ENCODE peak calls at places on chromosomes 5 and 9, in six cellular contexts. Y, S, I, Z, A and C are unnamed samples.

GRCh38 chr5:134523543-134524136 is 1.8 kb upstream of the JADE2 start:
- DNase-seq in A (peak), I (no peak), Z (no peak), Y (no peak), S (no peak), C (no peak)

GRCh38 chr5:111337688-111338087 is 113.5 kb downstream of the CAMK4 start:
- DNase-seq in A (no peak), S (no peak), I (no peak), Z (no peak), Y (no peak), C (no peak)

GRCh38 chr9:127426756-127427155 is 2.6 kb downstream of the ZNF79 start:
- DNase-seq in A (no peak), Y (no peak), S (no peak), Z (no peak), I (no peak), C (no peak)

GRCh38 chr9:88574993-88575392 is 40.0 kb downstream of the NXNL2 start:
- DNase-seq in A (no peak), Y (no peak), S (no peak), Z (no peak), I (peak), C (no peak)

GRCh38 chr9:35537898-35538297 is 48.0 kb downstream of the RUSC2 start:
- DNase-seq in Z (no peak), A (no peak), Y (no peak), I (no peak), S (no peak), C (no peak)

GRCh38 chr5:173271371-173271770 is 36.4 kb upstream of the NKX2-5 start:
- DNase-seq in I (no peak), Y (no peak), A (no peak), S (no peak), Z (no peak), C (no peak)

GRCh38 chr9:113350338-113350672 is 964 bp downstream of the BSPRY start:
- DNase-seq in Y (no peak), I (no peak), Z (no peak), S (no peak), A (no peak), C (no peak)

GRCh38 chr9:114476891-114477469 is 28.3 kb downstream of the WHRN start:
- DNase-seq in Z (no peak), A (no peak), Y (no peak), I (no peak), S (no peak), C (no peak)

GRCh38 chr9:77015291-77016048 is 4.0 kb upstream of the FOXB2 start:
- DNase-seq in A (no peak), S (no peak), Y (peak), I (no peak), Z (no peak), C (peak)

GRCh38 chr5:125668904-125669303 is 754.3 kb upstream of the GRAMD2B start:
- DNase-seq in S (no peak), I (no peak), Y (no peak), A (peak), Z (no peak), C (no peak)

GRCh38 chr5:175382171-175382570 is 61.8 kb downstream of the DRD1 start:
- DNase-seq in Y (no peak), I (no peak), Z (no peak), S (no peak), A (no peak), C (no peak)

GRCh38 chr5:167284491-167284890 is 1007.0 kb upstream of the WWC1 start:
- DNase-seq in Z (no peak), I (peak), S (no peak), Y (no peak), A (no peak), C (no peak)

GRCh38 chr9:5976668-5977397 is 38.6 kb downstream of the RANBP6 start:
- DNase-seq in I (no peak), Z (no peak), Y (no peak), A (no peak), S (no peak), C (no peak)

GRCh38 chr9:21559402-21560280 is 77.5 kb upstream of the IFNE start:
- DNase-seq in S (peak), I (peak), A (no peak), Y (peak), Z (peak), C (peak)

GRCh38 chr5:178490935-178491632 is 99.1 kb downstream of the COL23A1 start:
- DNase-seq in S (no peak), Y (no peak), A (no peak), Z (no peak), I (no peak), C (no peak)

GRCh38 chr9:112308576-112308975 is 24.8 kb downstream of the PTBP3 start:
- DNase-seq in Z (no peak), Y (no peak), A (no peak), S (no peak), I (no peak), C (no peak)

GRCh38 chr9:93955356-93956182 is 414 bp upstream of the BARX1 start:
- DNase-seq in I (no peak), S (no peak), Z (no peak), A (no peak), Y (no peak), C (peak)

GRCh38 chr9:98989036-98990000 is 45.6 kb downstream of the COL15A1 start:
- DNase-seq in S (no peak), I (peak), Y (peak), Z (no peak), A (peak), C (peak)

GRCh38 chr5:67771221-67771620 is 444.3 kb upstream of the PIK3R1 start:
- DNase-seq in I (no peak), A (no peak), S (no peak), Z (no peak), Y (no peak), C (no peak)

GRCh38 chr9:101462558-101462957 is 27.0 kb upstream of the ALDOB start:
- DNase-seq in I (no peak), S (no peak), Z (no peak), A (no peak), Y (no peak), C (peak)

GRCh38 chr9:70413427-70413797 is 1.0 kb downstream of the KLF9 start:
- DNase-seq in Z (no peak), A (no peak), I (peak), Y (no peak), S (no peak), C (peak)

GRCh38 chr9:18610956-18611355 is 137.0 kb downstream of the ADAMTSL1 start:
- DNase-seq in Y (no peak), Z (no peak), I (no peak), S (no peak), A (no peak), C (no peak)

GRCh38 chr9:136531186-136531903 is 14.5 kb downstream of the NOTCH1 start:
- DNase-seq in Y (no peak), I (no peak), S (no peak), Z (no peak), A (no peak), C (no peak)

GRCh38 chr9:122816163-122816867 is 12.1 kb downstream of the PDCL start:
- DNase-seq in Y (no peak), A (no peak), Z (no peak), I (no peak), S (peak), C (no peak)

GRCh38 chr5:172713113-172713808 is 57.7 kb downstream of the DUSP1 start:
- DNase-seq in Z (peak), Y (peak), I (peak), S (peak), A (peak), C (peak)